ENCODE peak calls at places on chromosome 3, in eight cellular contexts. I is CD4-positive, alpha-beta T cell; X is K562; U is bronchial epithelial cell; J is neural crest cell; Y is H9; H is PC-3; F is AG04449. P is an unnamed sample.

GRCh38 chr3:132285620-132285945 is 31.6 kb upstream of the ACP3 start:
- DNase-seq in I (no peak), X (no peak), U (no peak), J (no peak), Y (no peak), H (no peak), F (no peak), P (no peak)

GRCh38 chr3:52498134-52499054 is 3.3 kb downstream of the STAB1 start:
- DNase-seq in I (no peak), X (peak), U (no peak), J (no peak), Y (no peak), H (no peak), F (no peak), P (no peak)

GRCh38 chr3:193560870-193561269 is 6.2 kb upstream of the ATP13A4 start:
- DNase-seq in I (no peak), X (no peak), U (no peak), J (no peak), Y (no peak), H (no peak), F (no peak), P (no peak)

GRCh38 chr3:73228425-73228824 is 167.0 kb downstream of the EBLN2 start:
- DNase-seq in I (no peak), X (no peak), U (peak), J (no peak), Y (no peak), H (no peak), F (no peak), P (no peak)

GRCh38 chr3:25423780-25424179 is 4.3 kb upstream of the RARB start:
- DNase-seq in I (no peak), X (no peak), U (peak), J (no peak), Y (no peak), H (peak), F (no peak), P (no peak)

GRCh38 chr3:194720048-194720447 is 34.4 kb downstream of the FAM43A start:
- DNase-seq in I (no peak), X (no peak), U (no peak), J (no peak), Y (no peak), H (no peak), F (no peak), P (no peak)

GRCh38 chr3:191085091-191085490 is 114.0 kb upstream of the OSTN start:
- DNase-seq in I (no peak), X (no peak), U (no peak), J (no peak), Y (no peak), H (peak), F (no peak), P (no peak)

GRCh38 chr3:180804871-180805430 is 107.5 kb upstream of the FXR1 start:
- DNase-seq in I (no peak), X (peak), U (peak), J (peak), Y (peak), H (peak), F (peak), P (peak)

GRCh38 chr3:48851407-48851806 is 3.7 kb upstream of the PRKAR2A start:
- DNase-seq in I (no peak), X (peak), U (no peak), J (peak), Y (no peak), H (no peak), F (no peak), P (no peak)

GRCh38 chr3:14352002-14352627 is 50.3 kb upstream of the SLC6A6 start:
- DNase-seq in I (no peak), X (peak), U (no peak), J (no peak), Y (peak), H (peak), F (no peak), P (no peak)

GRCh38 chr3:170751083-170751893 is 118.7 kb downstream of the RPL22L1 start:
- DNase-seq in I (no peak), X (no peak), U (peak), J (no peak), Y (no peak), H (peak), F (no peak), P (no peak)

GRCh38 chr3:4736284-4736861 is 242.9 kb upstream of the BHLHE40 start:
- DNase-seq in I (no peak), X (no peak), U (peak), J (no peak), Y (no peak), H (peak), F (no peak), P (no peak)

GRCh38 chr3:152365766-152366593 is 97.3 kb downstream of the MBNL1 start:
- DNase-seq in I (no peak), X (no peak), U (peak), J (no peak), Y (no peak), H (peak), F (no peak), P (no peak)

GRCh38 chr3:124119056-124119721 is 127.3 kb upstream of the ROPN1 start:
- DNase-seq in I (no peak), X (no peak), U (peak), J (no peak), Y (no peak), H (peak), F (peak), P (no peak)

GRCh38 chr3:138948371-138949001 is 1.5 kb downstream of the FOXL2NB start:
- DNase-seq in I (no peak), X (no peak), U (no peak), J (no peak), Y (no peak), H (no peak), F (no peak), P (no peak)

DNA sequence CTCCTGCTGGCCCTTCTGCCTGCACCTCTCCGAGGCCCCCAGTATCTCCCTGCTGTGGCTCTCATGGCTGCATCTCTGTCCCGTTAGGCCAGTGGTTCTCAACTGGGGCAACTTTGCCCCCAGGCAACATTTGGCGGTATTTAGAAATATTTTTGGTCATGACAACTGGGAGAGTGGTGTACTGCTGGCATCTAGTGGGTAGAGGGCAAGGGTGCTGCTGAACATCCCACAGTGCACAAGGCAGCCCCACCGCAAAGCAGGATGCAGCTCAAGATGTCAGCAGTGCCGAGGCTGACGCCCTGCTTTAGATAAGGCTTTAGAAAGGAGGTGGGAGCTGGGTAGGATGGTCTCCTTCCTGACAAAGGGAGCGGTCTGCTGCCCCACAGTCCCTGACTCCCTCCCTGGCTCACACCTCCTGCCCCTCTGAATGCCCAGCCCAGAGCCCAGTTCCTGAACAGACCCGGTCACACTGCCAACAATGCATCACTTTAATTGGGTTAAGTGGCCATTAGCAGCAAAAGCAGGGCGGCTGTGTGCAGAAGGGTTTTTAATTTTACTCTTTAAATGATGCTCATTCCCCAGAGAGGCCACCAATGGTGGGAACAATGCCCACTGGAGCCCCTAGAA is 68.8 kb upstream of the TMEM115 start:
- DNase-seq in I (no peak), X (no peak), U (peak), J (no peak), Y (no peak), H (peak), F (no peak), P (no peak)
- TF ChIP-seq CTCF in I (no peak), X (no peak), U (peak), J (no peak), Y (no peak), H (peak), F (no peak), P (no peak)

DNA sequence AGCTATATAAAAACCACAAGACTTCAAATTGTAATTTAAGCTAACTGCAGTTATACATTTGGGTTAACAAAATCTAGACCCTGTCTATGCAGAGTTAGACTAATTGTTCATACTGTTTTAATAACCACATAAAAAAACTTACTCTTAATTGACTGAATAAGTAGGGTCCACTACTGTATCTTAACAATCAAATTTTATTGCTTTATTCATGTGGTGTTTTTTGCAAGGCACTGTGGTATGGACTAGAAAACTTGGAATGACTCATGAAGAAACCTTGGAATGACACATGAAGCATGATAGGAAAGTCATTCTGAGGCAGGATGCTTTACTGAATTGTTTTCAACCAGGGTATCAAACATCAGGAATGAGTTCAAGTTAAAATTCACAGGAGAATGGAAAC is 2.3 kb downstream of the SERP1 start:
- DNase-seq in I (no peak), X (no peak), U (peak), J (no peak), Y (no peak), H (peak), F (peak), P (no peak)
- TF ChIP-seq CTCF in I (no peak), X (no peak), U (no peak), J (no peak), Y (no peak), H (no peak), F (no peak), P (no peak)

DNA sequence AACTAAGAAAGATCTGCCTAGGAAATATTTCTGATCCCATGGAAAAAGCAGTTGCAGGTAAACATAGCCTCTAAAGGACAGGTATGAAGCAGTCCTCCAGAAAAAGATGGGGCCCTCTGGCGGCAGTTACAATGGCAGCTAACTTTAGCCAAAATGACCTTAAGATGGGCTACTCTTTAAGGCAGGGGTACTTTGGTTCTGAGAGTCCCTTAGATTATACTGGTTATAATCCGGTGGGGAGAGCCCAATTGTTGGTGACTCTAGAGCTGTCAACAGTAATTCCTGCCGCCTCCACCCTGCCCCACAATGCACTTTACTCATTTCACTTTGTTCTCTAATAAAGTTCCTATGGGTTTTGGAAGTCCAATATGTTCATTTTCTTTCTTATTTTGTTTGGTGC is 412.8 kb upstream of the WNT5A start:
- DNase-seq in I (no peak), X (peak), U (no peak), J (no peak), Y (peak), H (peak), F (no peak), P (peak)
- TF ChIP-seq CTCF in I (no peak), X (peak), U (peak), J (peak), Y (peak), H (peak), F (peak), P (peak)

GRCh38 chr3:105868450-105868744 is 415 bp downstream of the CBLB start:
- DNase-seq in I (no peak), X (peak), U (no peak), J (peak), Y (peak), H (peak), F (no peak), P (peak)
- TF ChIP-seq CTCF in I (no peak), X (no peak), U (no peak), J (no peak), Y (no peak), H (no peak), F (no peak), P (no peak)

GRCh38 chr3:40432793-40433192 is 24.3 kb upstream of the RPL14 start:
- DNase-seq in I (no peak), X (peak), U (peak), J (no peak), Y (no peak), H (peak), F (no peak), P (no peak)
- TF ChIP-seq CTCF in I (no peak), X (peak), U (no peak), J (no peak), Y (peak), H (peak), F (no peak), P (no peak)

GRCh38 chr3:38095687-38096483 is 41.0 kb downstream of the ACAA1 start:
- DNase-seq in I (no peak), X (no peak), U (no peak), J (no peak), Y (no peak), H (no peak), F (no peak), P (no peak)
- TF ChIP-seq CTCF in I (no peak), X (no peak), U (no peak), J (no peak), Y (no peak), H (no peak), F (no peak), P (no peak)

P was measured in endothelial cell.